ENCODE peak calls at places on chromosomes 1 and 21, in ten cellular contexts. P is B cell, A is endothelial cell, E is cardiac fibroblast, G is AG04449, I is epithelial cell of esophagus, R is neural progenitor cell, D is activated B cell treated with CpG ODN at 0.5 μM for 24 hours, L is fibroblast of mammary gland, C is GM12865. J is an unnamed sample.

GRCh38 chr1:163914785-163915413 is 593.1 kb downstream of the NUF2 start:
- DNase-seq in P (no peak), A (no peak), E (no peak), G (no peak), I (no peak), R (no peak), D (no peak), L (no peak), C (no peak), J (no peak)

GRCh38 chr1:117788014-117788413 is 141.4 kb downstream of the GDAP2 start:
- DNase-seq in P (no peak), A (no peak), E (no peak), G (no peak), I (no peak), R (no peak), D (no peak), L (no peak), C (no peak), J (no peak)

GRCh38 chr1:84687703-84688460 is 2.4 kb downstream of the SSX2IP start:
- DNase-seq in P (no peak), A (no peak), E (peak; percentile 17), G (peak; percentile 53), I (no peak), R (no peak), D (no peak), L (peak; percentile 47), C (no peak), J (peak; percentile 60)

GRCh38 chr1:107689157-107689556 is 275.8 kb downstream of the VAV3 start:
- DNase-seq in P (no peak), A (no peak), E (no peak), G (no peak), I (peak; percentile 75), R (no peak), D (no peak), L (no peak), C (no peak), J (peak; percentile 23)

GRCh38 chr1:1351511-1352427 is 2.6 kb upstream of the DVL1 start:
- DNase-seq in P (no peak), A (no peak), E (no peak), G (no peak), I (no peak), R (no peak), D (no peak), L (peak; percentile 61), C (no peak), J (peak; percentile 42)

GRCh38 chr1:231903586-231904081 is 277.0 kb downstream of the DISC1 start:
- DNase-seq in P (no peak), A (no peak), E (no peak), G (no peak), I (no peak), R (no peak), D (no peak), L (no peak), C (no peak), J (no peak)

GRCh38 chr1:207858806-207859205 is 52.1 kb downstream of the CD34 start:
- DNase-seq in P (no peak), A (no peak), E (peak; percentile 45), G (no peak), I (no peak), R (no peak), D (no peak), L (no peak), C (no peak), J (peak; percentile 62)

GRCh38 chr1:234486858-234487830 is 8.2 kb upstream of the TARBP1 start:
- DNase-seq in P (no peak), A (no peak), E (peak; percentile 85), G (no peak), I (peak; percentile 83), R (no peak), D (no peak), L (peak; percentile 87), C (peak; percentile 44), J (peak; percentile 81)

GRCh38 chr1:9553736-9554144 is 14.5 kb downstream of the SLC25A33 start:
- DNase-seq in P (no peak), A (no peak), E (no peak), G (no peak), I (no peak), R (no peak), D (no peak), L (no peak), C (no peak), J (no peak)

GRCh38 chr21:14056771-14057191 is 154.0 kb downstream of the LIPI start:
- DNase-seq in P (no peak), A (no peak), E (no peak), G (no peak), I (no peak), R (no peak), D (no peak), L (no peak), C (no peak), J (no peak)

GRCh38 chr1:54270543-54270942 is 70.6 kb downstream of the MRPL37 start:
- DNase-seq in P (no peak), A (no peak), E (no peak), G (no peak), I (no peak), R (no peak), D (no peak), L (no peak), C (no peak), J (no peak)

GRCh38 chr1:97603218-97603617 is 317.6 kb downstream of the DPYD start:
- DNase-seq in P (no peak), A (no peak), E (no peak), G (no peak), I (no peak), R (no peak), D (no peak), L (no peak), C (no peak), J (no peak)

GRCh38 chr1:156661932-156662587 is 15.1 kb downstream of the NES start:
- DNase-seq in P (no peak), A (no peak), E (peak; percentile 60), G (no peak), I (no peak), R (peak; percentile 57), D (no peak), L (peak; percentile 28), C (peak; percentile 26), J (peak; percentile 40)

GRCh38 chr1:996851-997727 is 2.8 kb downstream of the HES4 start:
- DNase-seq in P (no peak), A (peak; percentile 9), E (no peak), G (no peak), I (no peak), R (no peak), D (no peak), L (no peak), C (no peak), J (no peak)

GRCh38 chr21:34574581-34574980 is 40.3 kb downstream of the RCAN1 start:
- DNase-seq in P (no peak), A (no peak), E (no peak), G (no peak), I (no peak), R (no peak), D (no peak), L (no peak), C (no peak), J (peak; percentile 81)

GRCh38 chr1:157994704-157995540 is 1.5 kb downstream of the KIRREL1 start:
- DNase-seq in P (no peak), A (no peak), E (no peak), G (no peak), I (peak; percentile 43), R (no peak), D (no peak), L (peak; percentile 51), C (no peak), J (no peak)

DNA sequence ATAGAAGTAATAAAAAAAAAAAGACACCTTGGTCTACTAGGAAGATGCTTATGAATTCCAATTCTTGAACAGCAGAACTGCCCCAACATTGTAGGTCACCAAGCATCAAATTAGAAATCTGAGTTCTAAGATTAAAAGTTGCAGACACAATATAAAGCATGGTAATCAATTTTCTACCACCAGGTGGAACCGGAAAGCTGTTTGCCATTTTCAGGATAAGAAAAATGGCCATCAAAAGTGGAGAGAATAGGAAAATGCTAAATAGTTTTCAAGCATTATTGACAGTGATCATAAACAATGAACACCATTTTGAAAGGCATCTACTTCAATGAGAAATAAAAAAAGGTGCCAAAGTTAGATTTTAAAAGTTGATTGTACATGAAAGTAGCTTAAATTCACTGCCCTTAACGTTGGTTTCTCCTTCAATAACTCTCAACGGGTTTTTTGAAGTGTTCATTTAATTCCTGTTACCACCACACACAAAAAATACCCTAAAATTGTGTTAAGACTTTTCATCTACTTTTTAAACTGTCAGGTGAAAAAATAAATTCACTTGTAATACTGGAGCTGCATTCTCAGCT is 252.9 kb downstream of the KCNT2 start:
- DNase-seq in P (no peak), A (peak; percentile 8), E (peak; percentile 58), G (no peak), I (peak; percentile 50), R (no peak), D (no peak), L (peak; percentile 42), C (peak; percentile 5), J (peak; percentile 38)
- TF ChIP-seq CTCF in P (no peak), A (peak; percentile 88), E (peak; percentile 48), G (peak; percentile 33), I (peak; percentile 64), R (peak; percentile 44), D (no peak), L (peak; percentile 63), C (no peak), J (peak; percentile 51)

GRCh38 chr1:6601049-6601864 is 1.4 kb downstream of the KLHL21 start:
- DNase-seq in P (peak; percentile 84), A (no peak), E (peak; percentile 99), G (peak; percentile 58), I (peak; percentile 99), R (peak; percentile 43), D (peak; percentile 52), L (peak; percentile 99), C (peak; percentile 77), J (peak; percentile 96)
- TF ChIP-seq CTCF in P (no peak), A (no peak), E (no peak), G (no peak), I (no peak), R (no peak), D (no peak), L (no peak), C (no peak), J (no peak)

DNA sequence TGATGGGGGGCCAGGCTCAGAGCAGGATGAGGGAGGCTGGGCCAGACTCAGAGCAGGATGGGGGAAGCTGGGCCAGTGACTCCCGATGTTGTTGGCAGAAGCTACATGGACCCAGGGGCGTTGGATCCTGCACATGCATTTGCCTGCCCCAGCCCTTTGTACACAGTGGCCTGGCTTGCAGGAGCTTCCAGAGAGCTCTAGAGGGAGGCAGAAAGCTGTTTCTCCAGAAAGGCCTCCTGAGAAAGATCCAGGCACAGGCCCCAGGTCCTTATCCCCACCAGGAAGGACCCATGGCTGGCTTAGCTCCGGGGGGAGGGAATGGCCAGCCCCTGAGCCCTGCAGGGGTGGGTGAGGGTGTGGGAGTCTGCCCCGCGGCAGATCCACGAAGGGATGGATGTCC is 106.6 kb upstream of the ACTRT2 start:
- DNase-seq in P (no peak), A (no peak), E (no peak), G (no peak), I (no peak), R (no peak), D (no peak), L (no peak), C (no peak), J (no peak)
- TF ChIP-seq CTCF in P (no peak), A (no peak), E (no peak), G (no peak), I (no peak), R (no peak), D (no peak), L (no peak), C (no peak), J (no peak)

GRCh38 chr1:221983444-221983843 is 241.6 kb upstream of the DUSP10 start:
- DNase-seq in P (no peak), A (no peak), E (no peak), G (no peak), I (no peak), R (no peak), D (no peak), L (peak; percentile 30), C (no peak), J (no peak)

GRCh38 chr1:221979461-221980032 is 237.7 kb upstream of the DUSP10 start:
- DNase-seq in P (no peak), A (no peak), E (no peak), G (no peak), I (peak; percentile 28), R (no peak), D (no peak), L (no peak), C (no peak), J (no peak)
- TF ChIP-seq CTCF in P (no peak), A (peak; percentile 37), E (peak; percentile 27), G (no peak), I (peak; percentile 42), R (peak; percentile 35), D (no peak), L (peak; percentile 32), C (no peak), J (peak; percentile 38)